ENCODE peak calls at places on chromosome 15, in four cellular contexts. Q, H, M and L are unnamed samples.

GRCh38 chr15:70348581-70349344 is 251.0 kb upstream of the TLE3 start:
- DNase-seq in M (no peak), H (no peak), Q (no peak), L (no peak)

GRCh38 chr15:67303490-67304363 is 49.1 kb downstream of the IQCH start:
- DNase-seq in H (peak), M (peak), Q (peak), L (no peak)

GRCh38 chr15:65303687-65304392 is 637 bp upstream of the RNU5B-1 start:
- DNase-seq in Q (no peak), M (no peak), H (peak), L (peak)

GRCh38 chr15:44029940-44030568 is 165.0 kb downstream of the FRMD5 start:
- DNase-seq in H (no peak), Q (no peak), M (no peak), L (no peak)

GRCh38 chr15:62932436-62932835 is 110.1 kb upstream of the TPM1 start:
- DNase-seq in H (no peak), Q (no peak), M (no peak), L (no peak)

GRCh38 chr15:76185716-76186115 is 125.6 kb downstream of the ETFA start:
- DNase-seq in H (peak), M (no peak), Q (peak), L (peak)

GRCh38 chr15:80234883-80235282 is 17.1 kb downstream of the CTXND1 start:
- DNase-seq in H (no peak), Q (peak), M (no peak), L (peak)

GRCh38 chr15:64851503-64851840 is 9.8 kb downstream of the PLEKHO2 start:
- DNase-seq in M (no peak), Q (no peak), H (no peak), L (no peak)

GRCh38 chr15:48005921-48006541 is 114.8 kb upstream of the SLC24A5 start:
- DNase-seq in Q (no peak), H (no peak), M (no peak), L (peak)

DNA sequence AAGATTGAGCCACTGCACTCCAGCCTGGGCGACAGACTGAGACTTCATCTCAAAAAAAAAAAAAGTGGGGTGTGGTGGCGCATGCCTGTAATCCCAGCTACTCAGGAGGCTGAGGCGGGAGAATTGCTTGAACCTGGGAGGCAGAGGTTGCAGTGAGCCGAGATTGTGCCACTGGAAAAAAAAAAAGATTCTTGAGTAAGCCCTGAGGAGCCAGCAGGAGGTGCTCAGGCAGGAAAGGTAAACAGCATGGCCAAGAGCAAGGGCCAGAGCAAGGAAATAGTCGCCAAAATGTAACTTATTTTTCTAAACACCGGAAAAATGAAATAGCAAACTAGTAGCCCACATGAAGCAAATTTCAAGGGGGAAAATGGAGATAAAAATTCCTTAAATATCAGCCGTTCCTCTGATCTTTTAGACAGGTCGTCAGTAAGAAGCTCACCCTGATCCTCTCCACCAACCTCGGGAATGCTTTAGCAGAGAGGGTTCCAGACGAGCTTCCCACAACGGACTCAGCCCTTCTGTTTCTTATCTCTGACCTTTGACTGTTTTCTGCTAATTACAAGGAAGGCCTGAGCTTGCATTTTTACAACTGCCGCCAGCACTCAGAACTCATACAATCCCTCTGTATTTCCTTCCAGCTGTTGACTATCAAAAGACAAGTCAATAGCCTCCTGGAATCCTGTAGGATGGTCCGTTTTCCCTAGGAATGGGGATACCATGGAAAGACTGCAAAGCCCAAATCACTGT is 45.0 kb upstream of the AKAP13 start:
- DNase-seq in Q (no peak), H (no peak), M (no peak), L (no peak)
- TF ChIP-seq TCF7 in Q (no peak), H (no peak), M (no peak), L (no peak)

GRCh38 chr15:45157056-45157455 is 27.3 kb downstream of the DUOX1 start:
- DNase-seq in M (no peak), Q (peak), H (no peak), L (no peak)
- TF ChIP-seq TCF7 in M (no peak), Q (no peak), H (no peak), L (no peak)

DNA sequence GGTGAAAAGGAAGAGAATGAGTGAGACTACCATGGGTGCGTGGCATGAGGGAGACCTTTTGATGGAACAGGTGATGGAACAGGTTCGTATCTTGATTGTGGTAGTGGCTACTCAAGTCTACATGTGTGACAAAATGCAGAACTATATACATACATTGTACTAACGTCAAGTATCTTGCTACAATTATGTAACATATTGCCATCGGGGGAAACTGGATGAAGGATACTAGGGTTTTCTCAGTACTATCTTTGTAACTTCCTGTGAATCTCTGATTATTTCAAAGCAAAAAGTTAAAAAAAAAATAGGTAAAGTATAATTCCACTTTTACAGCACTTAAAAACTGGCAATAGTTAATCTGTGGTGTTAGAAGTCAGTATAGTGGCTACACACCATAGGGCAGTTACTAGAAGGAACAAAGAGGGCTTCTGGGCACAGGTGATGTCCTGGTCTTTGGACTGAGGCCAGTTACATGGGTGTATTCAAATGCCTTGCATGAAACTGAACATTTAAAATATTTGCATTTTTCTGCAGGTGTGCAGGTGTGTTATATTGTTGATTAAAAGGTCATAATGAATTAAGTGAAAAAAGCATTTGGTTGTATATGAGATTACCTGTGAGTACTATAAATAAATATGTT is 61.4 kb downstream of the LRRK1 start:
- DNase-seq in Q (no peak), H (no peak), M (no peak), L (no peak)
- TF ChIP-seq TCF7 in Q (no peak), H (no peak), M (no peak), L (no peak)

DNA sequence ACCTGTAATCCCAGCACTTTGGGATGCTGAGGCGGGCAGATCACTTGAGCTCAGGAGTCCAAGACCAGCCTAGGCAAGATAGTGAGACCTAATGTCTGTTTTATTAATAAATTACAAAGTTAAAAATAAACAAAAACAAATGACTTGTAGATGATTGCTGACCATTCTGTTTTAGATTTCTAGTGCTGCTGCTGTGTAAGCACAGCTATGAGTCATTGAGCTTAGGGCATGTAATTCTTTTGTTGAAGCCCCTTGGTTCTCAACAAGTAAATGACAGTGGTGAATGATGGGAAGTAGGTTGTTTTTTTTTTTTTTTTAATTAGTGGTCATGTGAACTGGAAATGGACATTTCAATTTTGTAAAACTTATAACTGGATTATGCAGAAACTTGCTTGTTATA is 63.3 kb downstream of the LEO1 start:
- DNase-seq in H (no peak), M (no peak), Q (no peak), L (no peak)
- TF ChIP-seq TCF7 in H (no peak), M (no peak), Q (no peak), L (no peak)

GRCh38 chr15:29870495-29871151 is 48.4 kb upstream of the TJP1 start:
- DNase-seq in Q (no peak), H (no peak), M (no peak), L (no peak)
- TF ChIP-seq TCF7 in Q (no peak), H (no peak), M (no peak), L (no peak)

GRCh38 chr15:101438482-101439284 is 50.8 kb downstream of the PCSK6 start:
- DNase-seq in H (peak), M (no peak), Q (no peak), L (no peak)

GRCh38 chr15:101440846-101441590 is 48.5 kb downstream of the PCSK6 start:
- DNase-seq in Q (no peak), H (no peak), M (no peak), L (no peak)

GRCh38 chr15:101437618-101438481 is 51.7 kb downstream of the PCSK6 start:
- DNase-seq in H (no peak), Q (no peak), M (no peak), L (no peak)

GRCh38 chr15:101439920-101440319 is 49.6 kb downstream of the PCSK6 start:
- DNase-seq in Q (no peak), H (no peak), M (no peak), L (no peak)

DNA sequence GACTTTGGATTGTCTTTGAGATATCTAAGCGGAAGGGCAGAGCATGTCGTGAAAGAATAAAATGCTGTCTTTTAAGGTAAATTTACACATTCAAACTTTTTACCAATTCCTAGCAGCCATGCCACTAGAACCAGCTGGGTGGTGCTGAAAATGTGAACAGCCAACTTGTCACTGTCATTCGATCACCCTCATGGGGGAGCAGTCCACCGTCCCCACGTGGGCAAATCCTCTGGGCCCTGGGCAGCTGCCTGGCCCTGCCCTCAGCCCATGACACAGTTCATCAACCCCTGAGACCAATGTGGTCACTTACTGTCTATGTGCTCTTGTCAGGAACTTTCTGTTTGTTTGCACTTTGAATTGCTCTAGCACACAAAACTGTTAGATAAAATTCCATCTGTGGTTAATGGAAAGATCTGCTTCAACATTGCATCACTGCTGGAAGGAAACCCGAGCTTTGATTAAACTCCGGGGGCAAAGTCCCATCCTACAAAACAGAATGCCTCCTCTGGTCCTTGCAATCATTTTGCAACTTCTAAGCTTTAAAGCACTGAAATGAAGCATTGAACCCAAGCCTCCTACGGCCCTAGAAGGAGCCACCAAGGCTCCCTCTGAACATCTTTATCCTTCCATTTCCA is 50.1 kb downstream of the PCSK6 start:
- DNase-seq in H (peak), M (no peak), Q (no peak), L (no peak)
- TF ChIP-seq TCF7 in H (peak), M (no peak), Q (no peak), L (no peak)

GRCh38 chr15:71743861-71744382 is 66.4 kb upstream of the NR2E3 start:
- DNase-seq in Q (peak), H (peak), M (no peak), L (peak)
- TF ChIP-seq TCF7 in Q (no peak), H (no peak), M (no peak), L (no peak)